ENCODE peak calls at places on chromosomes 7 and 10, in eight cellular contexts. H is gastrocnemius medialis, Z is A549, K is K562, Y is sigmoid colon, C is stomach, B is Peyer's patch, T is adrenal gland. G is an unnamed sample.

GRCh38 chr10:58106211-58107035 is 161.3 kb downstream of the IPMK start:
- DNase-seq in H (no peak), Z (no peak), K (no peak), T (no peak), Y (no peak), C (no peak), B (no peak), G (no peak)

GRCh38 chr10:130901311-130902165 is 410.0 kb downstream of the TCERG1L start:
- DNase-seq in H (no peak), T (peak), B (no peak), K (no peak), C (no peak), Y (no peak), Z (no peak), G (no peak)

GRCh38 chr7:2641406-2642393 is 9.9 kb downstream of the TTYH3 start:
- DNase-seq in C (peak), T (peak), Z (no peak), K (no peak), B (no peak), H (peak), Y (peak), G (peak)

GRCh38 chr7:157587487-157588270 is 250.9 kb downstream of the DNAJB6 start:
- DNase-seq in Y (peak), H (no peak), Z (no peak), C (no peak), T (no peak), B (peak), K (no peak), G (no peak)

GRCh38 chr7:36966636-36967035 is 242.3 kb upstream of the AOAH start:
- DNase-seq in B (no peak), H (no peak), C (no peak), Z (no peak), Y (no peak), T (no peak), K (no peak), G (no peak)

GRCh38 chr10:107144490-107144889 is 20.0 kb downstream of the SORCS1 start:
- DNase-seq in H (no peak), C (no peak), B (no peak), Y (no peak), K (peak), T (no peak), Z (no peak), G (no peak)

GRCh38 chr10:48778193-48778857 is 93.7 kb downstream of the WDFY4 start:
- DNase-seq in Z (no peak), Y (no peak), T (no peak), H (no peak), K (no peak), B (no peak), C (no peak), G (no peak)

GRCh38 chr7:7427363-7427762 is 108.3 kb downstream of the COL28A1 start:
- DNase-seq in Z (no peak), T (no peak), C (no peak), K (no peak), B (no peak), H (no peak), Y (no peak), G (no peak)

GRCh38 chr7:155942226-155942950 is 130.1 kb upstream of the SHH start:
- DNase-seq in C (peak), Y (peak), H (no peak), B (no peak), K (no peak), Z (no peak), T (peak), G (no peak)

GRCh38 chr7:131327049-131327625 is 539 bp upstream of the MKLN1 start:
- DNase-seq in T (peak), B (no peak), C (no peak), Z (peak), Y (no peak), H (peak), K (peak), G (peak)

GRCh38 chr10:62856021-62856420 is 39.9 kb upstream of the EGR2 start:
- DNase-seq in C (no peak), K (no peak), Z (no peak), T (no peak), B (no peak), Y (no peak), H (no peak), G (no peak)

GRCh38 chr7:13800694-13801448 is 188.6 kb downstream of the ETV1 start:
- DNase-seq in T (no peak), H (no peak), Y (no peak), Z (no peak), C (peak), K (peak), B (no peak), G (no peak)

GRCh38 chr7:130276796-130277762 is 10.4 kb downstream of the CPA2 start:
- DNase-seq in T (no peak), B (no peak), Z (no peak), K (no peak), H (no peak), C (no peak), Y (no peak), G (no peak)

GRCh38 chr10:84173543-84173942 is at the start of gene GPR15LG:
- DNase-seq in T (peak), C (no peak), H (no peak), Y (no peak), Z (no peak), B (peak), K (no peak), G (no peak)

GRCh38 chr10:50271564-50272250 is 20.4 kb upstream of the ASAH2 start:
- DNase-seq in Z (no peak), H (no peak), B (no peak), K (peak), T (no peak), C (no peak), Y (no peak), G (no peak)

GRCh38 chr7:129094501-129094900 is 39.6 kb upstream of the TNPO3 start:
- DNase-seq in K (no peak), T (no peak), C (no peak), H (no peak), Z (no peak), B (no peak), Y (no peak), G (no peak)

GRCh38 chr7:149860821-149861727 is 12.7 kb upstream of the ATP6V0E2 start:
- DNase-seq in B (no peak), K (peak), Z (peak), Y (no peak), T (peak), C (no peak), H (no peak), G (no peak)

GRCh38 chr10:125633517-125633999 is 49.4 kb downstream of the TEX36 start:
- DNase-seq in K (no peak), T (no peak), Z (no peak), Y (no peak), C (no peak), H (no peak), B (no peak), G (no peak)

GRCh38 chr10:7767209-7767608 is 20.6 kb downstream of the KIN start:
- DNase-seq in H (no peak), T (no peak), B (no peak), K (no peak), C (no peak), Z (no peak), Y (no peak), G (no peak)

GRCh38 chr7:134771889-134772288 is 7.5 kb upstream of the CALD1 start:
- DNase-seq in T (no peak), K (no peak), Z (no peak), H (no peak), C (no peak), B (no peak), Y (no peak), G (no peak)

GRCh38 chr10:100872034-100872791 is 40.5 kb upstream of the SLF2 start:
- DNase-seq in K (peak), H (no peak), C (no peak), Y (no peak), Z (peak), B (no peak), T (no peak), G (no peak)

GRCh38 chr10:102752266-102752930 is 8.7 kb downstream of the WBP1L start:
- DNase-seq in Z (no peak), Y (peak), B (no peak), K (no peak), H (peak), T (peak), C (no peak), G (no peak)

GRCh38 chr10:86200269-86200668 is 166.3 kb downstream of the GRID1 start:
- DNase-seq in C (no peak), Y (peak), K (no peak), B (no peak), H (no peak), T (no peak), Z (no peak), G (no peak)

GRCh38 chr7:80542398-80542797 is 30.5 kb upstream of the GNAT3 start:
- DNase-seq in T (no peak), C (no peak), B (no peak), Z (peak), H (no peak), Y (no peak), K (no peak), G (no peak)

GRCh38 chr7:150941983-150942590 is 36.0 kb downstream of the KCNH2 start:
- DNase-seq in K (no peak), Z (no peak), B (peak), T (peak), Y (peak), H (no peak), C (no peak), G (peak)

GRCh38 chr10:51422311-51423120 is 276.9 kb downstream of the CSTF2T start:
- DNase-seq in Z (peak), Y (peak), B (peak), T (peak), C (peak), H (peak), K (peak), G (peak)

GRCh38 chr7:44805950-44806349 is 9.5 kb downstream of the PPIA start:
- DNase-seq in T (no peak), Y (no peak), C (no peak), K (no peak), H (no peak), Z (no peak), B (no peak), G (no peak)

GRCh38 chr7:44798649-44799275 is 2.3 kb downstream of the PPIA start:
- DNase-seq in K (no peak), Y (no peak), Z (no peak), C (no peak), H (no peak), T (no peak), B (no peak), G (no peak)

GRCh38 chr7:44799939-44800338 is 3.5 kb downstream of the PPIA start:
- DNase-seq in B (no peak), Z (no peak), C (no peak), K (no peak), H (no peak), T (no peak), Y (no peak), G (no peak)

GRCh38 chr7:44801890-44802289 is 5.4 kb downstream of the PPIA start:
- DNase-seq in T (no peak), Z (no peak), C (no peak), B (no peak), K (no peak), Y (no peak), H (no peak), G (no peak)

GRCh38 chr7:44802418-44803025 is 6.0 kb downstream of the PPIA start:
- DNase-seq in Y (no peak), C (no peak), H (no peak), K (no peak), T (no peak), B (no peak), Z (no peak), G (no peak)
- TF ChIP-seq POLR2A in Y (no peak), C (no peak), H (no peak), K (peak), T (no peak), B (no peak), Z (no peak), G (no peak)

DNA sequence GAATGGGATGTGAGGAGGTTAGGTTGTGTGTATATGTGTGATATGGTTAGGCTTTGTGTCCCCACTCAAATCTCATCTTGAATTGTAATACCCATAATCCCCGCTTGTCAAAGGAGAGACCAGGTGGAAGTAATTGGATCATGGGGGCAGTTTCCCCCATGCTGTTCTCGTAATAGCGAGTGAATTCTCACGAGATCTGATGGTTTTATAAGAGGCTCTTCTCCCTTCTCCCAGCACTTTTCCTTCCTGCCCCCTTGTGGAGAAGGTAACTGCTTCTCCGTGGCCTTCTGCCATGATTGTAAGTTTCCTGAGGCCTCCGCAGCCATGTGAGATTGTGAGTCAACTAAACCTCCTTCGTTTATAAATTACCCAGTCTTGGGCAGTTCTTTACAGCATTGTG is 47.3 kb downstream of the NPVF start:
- DNase-seq in C (no peak), T (no peak), B (no peak), Y (no peak), K (peak), H (no peak), Z (no peak), G (no peak)
- TF ChIP-seq CTCF in C (no peak), T (no peak), B (no peak), Y (no peak), K (no peak), H (no peak), Z (no peak), G (no peak)

GRCh38 chr7:102425639-102426267 is 7.6 kb upstream of the ORAI2 start:
- DNase-seq in Y (no peak), H (no peak), T (peak), Z (no peak), C (peak), K (no peak), B (peak), G (no peak)
- TF ChIP-seq POLR2A in Y (no peak), H (no peak), T (no peak), Z (no peak), C (no peak), K (no peak), B (peak), G (no peak)

DNA sequence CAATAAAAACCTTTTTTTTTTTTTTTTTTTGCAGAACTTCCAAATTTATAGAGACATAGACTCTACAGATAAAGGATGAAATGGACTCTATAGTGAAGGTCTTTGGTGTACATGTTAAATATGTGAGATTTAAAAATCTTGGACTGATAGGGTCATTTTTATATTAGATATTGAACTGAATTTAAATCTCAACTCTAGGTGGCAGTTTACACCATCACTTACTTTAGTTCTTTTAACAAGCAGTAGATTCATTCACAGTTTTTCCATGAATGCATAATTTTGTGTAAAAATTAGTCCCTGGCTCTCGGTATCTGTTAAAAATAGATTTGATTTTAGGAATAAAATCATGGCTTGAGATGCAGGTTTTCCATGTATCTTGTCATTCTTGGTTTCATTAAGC is 31.1 kb upstream of the SNX13 start:
- DNase-seq in B (no peak), T (no peak), Y (no peak), Z (no peak), C (no peak), K (no peak), H (no peak), G (no peak)
- TF ChIP-seq CTCF in B (no peak), T (peak), Y (no peak), Z (peak), C (no peak), K (no peak), H (no peak), G (peak)

GRCh38 chr10:24483701-24484100 is 240.0 kb downstream of the ARHGAP21 start:
- DNase-seq in C (peak), T (peak), Z (peak), Y (no peak), H (no peak), B (peak), K (no peak), G (no peak)
- TF ChIP-seq POLR2A in C (no peak), T (no peak), Z (no peak), Y (peak), H (no peak), B (peak), K (no peak), G (no peak)

G was measured in heart left ventricle.